ENCODE peak calls at places on chromosomes 16 and 17, in seven cellular contexts. A is H9, B is cardiac muscle cell, Z is astrocyte, O is RWPE2, C is IMR-90, W is A549. U is an unnamed sample. For H3K9me3, the result is how much of the 10 kb centered on the place peaks cover.

GRCh38 chr17:56762988-56763387 is 70.7 kb downstream of the C17orf67 start:
- DNase-seq in A (no peak), B (no peak), Z (no peak), O (no peak), C (no peak), W (no peak), U (no peak)

GRCh38 chr17:18250259-18250658 is 8.3 kb downstream of the FLII start:
- DNase-seq in A (no peak), B (no peak), Z (no peak), O (no peak), C (no peak), W (no peak), U (no peak)

GRCh38 chr16:89185062-89185751 is 13.7 kb downstream of the CDH15 start:
- DNase-seq in A (no peak), B (no peak), Z (no peak), O (no peak), C (no peak), W (no peak), U (no peak)

GRCh38 chr17:46764709-46765401 is 53.6 kb downstream of the WNT3 start:
- DNase-seq in A (no peak), B (no peak), Z (peak), O (no peak), C (peak), W (no peak), U (peak)

GRCh38 chr16:47732806-47733150 is 271.6 kb downstream of the PHKB start:
- DNase-seq in A (peak), B (no peak), Z (peak), O (peak), C (peak), W (peak), U (peak)

GRCh38 chr17:27756467-27757371 is 43.6 kb downstream of the NOS2 start:
- DNase-seq in A (peak), B (peak), Z (no peak), O (no peak), C (peak), W (peak), U (peak)

GRCh38 chr17:29596811-29597210 is 3.9 kb downstream of the ANKRD13B start:
- DNase-seq in A (no peak), B (no peak), Z (no peak), O (no peak), C (no peak), W (no peak), U (no peak)

GRCh38 chr17:65459667-65460415 is 101.6 kb downstream of the AXIN2 start:
- DNase-seq in A (no peak), B (no peak), Z (no peak), O (no peak), C (no peak), W (no peak), U (peak)

GRCh38 chr17:27354051-27354490 is 60.2 kb downstream of the WSB1 start:
- DNase-seq in A (peak), B (no peak), Z (no peak), O (no peak), C (no peak), W (no peak), U (no peak)

GRCh38 chr17:4597975-4598374 is 13.6 kb downstream of the SMTNL2 start:
- DNase-seq in A (no peak), B (no peak), Z (no peak), O (no peak), C (no peak), W (no peak), U (no peak)

GRCh38 chr16:76385831-76386230 is 108.6 kb downstream of the CNTNAP4 start:
- DNase-seq in A (no peak), B (no peak), Z (no peak), O (no peak), C (no peak), W (no peak), U (no peak)

GRCh38 chr16:10362077-10362863 is 23.6 kb upstream of the ATF7IP2 start:
- DNase-seq in A (no peak), B (no peak), Z (peak), O (no peak), C (no peak), W (no peak), U (no peak)
- TF ChIP-seq CTCF in A (no peak), B (no peak), Z (no peak), O (no peak), C (no peak), W (no peak), U (no peak)

DNA sequence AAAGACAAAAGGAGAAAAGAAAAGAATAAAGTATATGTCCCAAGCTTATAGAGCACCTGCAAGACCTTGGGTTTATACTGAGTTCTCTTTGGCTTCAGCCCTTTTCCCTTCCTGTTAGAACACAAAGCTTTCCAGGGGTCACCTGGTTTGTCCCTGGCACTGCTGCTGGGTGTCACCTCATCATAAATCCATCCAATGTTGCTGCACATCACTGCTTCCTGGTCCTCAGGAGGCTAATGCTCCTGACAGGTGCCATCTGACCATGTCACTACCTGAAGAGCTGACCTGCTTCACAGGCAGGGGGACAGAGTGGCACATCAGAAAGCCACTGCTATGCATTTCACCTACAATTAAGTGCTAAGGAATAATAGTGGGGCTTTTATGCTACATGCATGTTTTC is 164.6 kb upstream of the ELAC2 start:
- DNase-seq in A (no peak), B (no peak), Z (no peak), O (no peak), C (no peak), W (no peak), U (no peak)
- H3K27ac ChIP-seq in A (no peak), B (no peak), Z (no peak), O (no peak), C (no peak), W (no peak), U (no peak)

GRCh38 chr16:24381470-24382118 is 125.5 kb downstream of the CACNG3 start:
- DNase-seq in A (peak), B (no peak), Z (no peak), O (no peak), C (no peak), W (no peak), U (no peak)

GRCh38 chr16:24382929-24383328 is 126.8 kb downstream of the CACNG3 start:
- DNase-seq in A (peak), B (no peak), Z (no peak), O (no peak), C (no peak), W (no peak), U (no peak)

DNA sequence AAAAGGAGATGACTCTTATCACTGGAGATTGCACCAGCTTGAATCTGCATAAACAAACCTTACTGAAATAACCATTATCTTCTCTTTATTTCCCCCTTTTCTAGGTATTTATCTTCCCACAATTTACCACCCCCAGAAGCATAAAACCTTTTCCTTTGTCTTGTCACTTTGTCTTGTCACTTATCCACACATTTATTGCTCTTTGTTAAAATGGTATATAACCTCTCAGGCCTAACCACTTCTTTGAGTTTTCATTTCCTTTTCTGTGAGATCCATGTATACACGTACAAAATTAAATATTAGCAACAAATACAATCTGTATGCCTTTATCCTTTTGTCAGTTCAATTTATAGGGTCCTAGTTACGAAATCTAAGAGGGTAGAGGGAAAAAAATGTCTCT is 122.9 kb downstream of the CACNG3 start:
- DNase-seq in A (no peak), B (no peak), Z (no peak), O (no peak), C (no peak), W (no peak), U (no peak)
- H3K9me3 ChIP-seq in A (under half), B (under half), Z (under half), O (under half), C (under half), W (under half), U (under half)

GRCh38 chr17:63680700-63681099 is 19.2 kb downstream of the LIMD2 start:
- DNase-seq in A (no peak), B (no peak), Z (no peak), O (no peak), C (no peak), W (no peak), U (no peak)

GRCh38 chr17:63676540-63676933 is 23.4 kb downstream of the LIMD2 start:
- DNase-seq in A (no peak), B (no peak), Z (no peak), O (no peak), C (no peak), W (no peak), U (no peak)

GRCh38 chr17:63682441-63682840 is 17.5 kb downstream of the LIMD2 start:
- DNase-seq in A (no peak), B (no peak), Z (no peak), O (no peak), C (no peak), W (no peak), U (no peak)

GRCh38 chr17:63681530-63681929 is 18.4 kb downstream of the LIMD2 start:
- DNase-seq in A (no peak), B (no peak), Z (no peak), O (no peak), C (no peak), W (no peak), U (no peak)

GRCh38 chr17:63679214-63679613 is 20.7 kb downstream of the LIMD2 start:
- DNase-seq in A (peak), B (no peak), Z (no peak), O (no peak), C (no peak), W (no peak), U (peak)
- TF ChIP-seq CTCF in A (peak), B (no peak), Z (no peak), O (no peak), C (no peak), W (no peak), U (no peak)